ENCODE peak calls at places on chromosomes 6 and 20, in nine cellular contexts. One of them, this sample, is unnamed.

GRCh38 chr6:125945378-125946141 is 11.0 kb upstream of the HINT3 start:
- ATAC-seq in activated CD8-positive, alpha-beta memory T cell treated with anti-CD3 and anti-CD28 coated beads, Interleukin-2, amount 10 ng/mL, durations not matched to agents 7 days and 5 days: no peak
- ATAC-seq in naive thymus-derived CD8-positive, alpha-beta T cell: no peak
- ATAC-seq in CD4-positive, alpha-beta T cell: no peak
- ATAC-seq in lung: peak
- ATAC-seq in upper lobe of left lung: peak
- ATAC-seq in stimulated activated memory B cell treated with anti-CD40 and anti-IgM and Interleukin-4, amounts not matched to agents 10 μg/mL and 1 μg/mL and 100 μg/mL, for 72 hours: no peak
- ATAC-seq in RWPE2: no peak
- ATAC-seq in stimulated activated effector memory CD8-positive, alpha-beta T cell treated with anti-CD3 and anti-CD28 coated beads, Interleukin-12 subunit alpha, Interleukin-12 subunit beta, amount 100 ng/mL, for 72 hours: no peak
- ATAC-seq in this sample: no peak

GRCh38 chr20:49951160-49951559 is 15.0 kb downstream of the RNF114 start:
- ATAC-seq in activated CD8-positive, alpha-beta memory T cell treated with anti-CD3 and anti-CD28 coated beads, Interleukin-2, amount 10 ng/mL, durations not matched to agents 7 days and 5 days: no peak
- ATAC-seq in naive thymus-derived CD8-positive, alpha-beta T cell: no peak
- ATAC-seq in CD4-positive, alpha-beta T cell: no peak
- ATAC-seq in lung: no peak
- ATAC-seq in upper lobe of left lung: no peak
- ATAC-seq in stimulated activated memory B cell treated with anti-CD40 and anti-IgM and Interleukin-4, amounts not matched to agents 10 μg/mL and 1 μg/mL and 100 μg/mL, for 72 hours: no peak
- ATAC-seq in RWPE2: peak
- ATAC-seq in stimulated activated effector memory CD8-positive, alpha-beta T cell treated with anti-CD3 and anti-CD28 coated beads, Interleukin-12 subunit alpha, Interleukin-12 subunit beta, amount 100 ng/mL, for 72 hours: peak
- ATAC-seq in this sample: peak

GRCh38 chr6:108581932-108582500 is 21.3 kb downstream of the FOXO3 start:
- ATAC-seq in activated CD8-positive, alpha-beta memory T cell treated with anti-CD3 and anti-CD28 coated beads, Interleukin-2, amount 10 ng/mL, durations not matched to agents 7 days and 5 days: no peak
- ATAC-seq in naive thymus-derived CD8-positive, alpha-beta T cell: no peak
- ATAC-seq in CD4-positive, alpha-beta T cell: no peak
- ATAC-seq in lung: no peak
- ATAC-seq in upper lobe of left lung: no peak
- ATAC-seq in stimulated activated memory B cell treated with anti-CD40 and anti-IgM and Interleukin-4, amounts not matched to agents 10 μg/mL and 1 μg/mL and 100 μg/mL, for 72 hours: no peak
- ATAC-seq in RWPE2: no peak
- ATAC-seq in stimulated activated effector memory CD8-positive, alpha-beta T cell treated with anti-CD3 and anti-CD28 coated beads, Interleukin-12 subunit alpha, Interleukin-12 subunit beta, amount 100 ng/mL, for 72 hours: no peak
- ATAC-seq in this sample: no peak

GRCh38 chr6:36547646-36548400 is 544 bp upstream of the STK38 start:
- ATAC-seq in activated CD8-positive, alpha-beta memory T cell treated with anti-CD3 and anti-CD28 coated beads, Interleukin-2, amount 10 ng/mL, durations not matched to agents 7 days and 5 days: no peak
- ATAC-seq in naive thymus-derived CD8-positive, alpha-beta T cell: peak
- ATAC-seq in CD4-positive, alpha-beta T cell: peak
- ATAC-seq in lung: no peak
- ATAC-seq in upper lobe of left lung: no peak
- ATAC-seq in stimulated activated memory B cell treated with anti-CD40 and anti-IgM and Interleukin-4, amounts not matched to agents 10 μg/mL and 1 μg/mL and 100 μg/mL, for 72 hours: no peak
- ATAC-seq in RWPE2: no peak
- ATAC-seq in stimulated activated effector memory CD8-positive, alpha-beta T cell treated with anti-CD3 and anti-CD28 coated beads, Interleukin-12 subunit alpha, Interleukin-12 subunit beta, amount 100 ng/mL, for 72 hours: no peak
- ATAC-seq in this sample: no peak

GRCh38 chr6:95431637-95432228 is 145.6 kb upstream of the MANEA start:
- ATAC-seq in activated CD8-positive, alpha-beta memory T cell treated with anti-CD3 and anti-CD28 coated beads, Interleukin-2, amount 10 ng/mL, durations not matched to agents 7 days and 5 days: no peak
- ATAC-seq in naive thymus-derived CD8-positive, alpha-beta T cell: no peak
- ATAC-seq in CD4-positive, alpha-beta T cell: peak
- ATAC-seq in lung: peak
- ATAC-seq in upper lobe of left lung: no peak
- ATAC-seq in stimulated activated memory B cell treated with anti-CD40 and anti-IgM and Interleukin-4, amounts not matched to agents 10 μg/mL and 1 μg/mL and 100 μg/mL, for 72 hours: no peak
- ATAC-seq in RWPE2: no peak
- ATAC-seq in stimulated activated effector memory CD8-positive, alpha-beta T cell treated with anti-CD3 and anti-CD28 coated beads, Interleukin-12 subunit alpha, Interleukin-12 subunit beta, amount 100 ng/mL, for 72 hours: no peak
- ATAC-seq in this sample: no peak

GRCh38 chr6:166615059-166615770 is 11.8 kb downstream of the RPS6KA2 start:
- ATAC-seq in activated CD8-positive, alpha-beta memory T cell treated with anti-CD3 and anti-CD28 coated beads, Interleukin-2, amount 10 ng/mL, durations not matched to agents 7 days and 5 days: no peak
- ATAC-seq in naive thymus-derived CD8-positive, alpha-beta T cell: no peak
- ATAC-seq in CD4-positive, alpha-beta T cell: no peak
- ATAC-seq in lung: peak
- ATAC-seq in upper lobe of left lung: peak
- ATAC-seq in stimulated activated memory B cell treated with anti-CD40 and anti-IgM and Interleukin-4, amounts not matched to agents 10 μg/mL and 1 μg/mL and 100 μg/mL, for 72 hours: no peak
- ATAC-seq in RWPE2: no peak
- ATAC-seq in stimulated activated effector memory CD8-positive, alpha-beta T cell treated with anti-CD3 and anti-CD28 coated beads, Interleukin-12 subunit alpha, Interleukin-12 subunit beta, amount 100 ng/mL, for 72 hours: no peak
- ATAC-seq in this sample: no peak

GRCh38 chr20:6792789-6793188 is 25.3 kb downstream of the BMP2 start:
- ATAC-seq in activated CD8-positive, alpha-beta memory T cell treated with anti-CD3 and anti-CD28 coated beads, Interleukin-2, amount 10 ng/mL, durations not matched to agents 7 days and 5 days: no peak
- ATAC-seq in naive thymus-derived CD8-positive, alpha-beta T cell: no peak
- ATAC-seq in CD4-positive, alpha-beta T cell: no peak
- ATAC-seq in lung: no peak
- ATAC-seq in upper lobe of left lung: no peak
- ATAC-seq in stimulated activated memory B cell treated with anti-CD40 and anti-IgM and Interleukin-4, amounts not matched to agents 10 μg/mL and 1 μg/mL and 100 μg/mL, for 72 hours: peak
- ATAC-seq in RWPE2: no peak
- ATAC-seq in stimulated activated effector memory CD8-positive, alpha-beta T cell treated with anti-CD3 and anti-CD28 coated beads, Interleukin-12 subunit alpha, Interleukin-12 subunit beta, amount 100 ng/mL, for 72 hours: no peak
- ATAC-seq in this sample: no peak

GRCh38 chr6:169638915-169639314 is 62.9 kb downstream of the WDR27 start:
- ATAC-seq in activated CD8-positive, alpha-beta memory T cell treated with anti-CD3 and anti-CD28 coated beads, Interleukin-2, amount 10 ng/mL, durations not matched to agents 7 days and 5 days: no peak
- ATAC-seq in naive thymus-derived CD8-positive, alpha-beta T cell: no peak
- ATAC-seq in CD4-positive, alpha-beta T cell: no peak
- ATAC-seq in lung: no peak
- ATAC-seq in upper lobe of left lung: peak
- ATAC-seq in stimulated activated memory B cell treated with anti-CD40 and anti-IgM and Interleukin-4, amounts not matched to agents 10 μg/mL and 1 μg/mL and 100 μg/mL, for 72 hours: no peak
- ATAC-seq in RWPE2: peak
- ATAC-seq in stimulated activated effector memory CD8-positive, alpha-beta T cell treated with anti-CD3 and anti-CD28 coated beads, Interleukin-12 subunit alpha, Interleukin-12 subunit beta, amount 100 ng/mL, for 72 hours: peak
- ATAC-seq in this sample: no peak

GRCh38 chr6:2222275-2222842 is 23.0 kb downstream of the GMDS start:
- ATAC-seq in activated CD8-positive, alpha-beta memory T cell treated with anti-CD3 and anti-CD28 coated beads, Interleukin-2, amount 10 ng/mL, durations not matched to agents 7 days and 5 days: peak
- ATAC-seq in naive thymus-derived CD8-positive, alpha-beta T cell: no peak
- ATAC-seq in CD4-positive, alpha-beta T cell: no peak
- ATAC-seq in lung: peak
- ATAC-seq in upper lobe of left lung: peak
- ATAC-seq in stimulated activated memory B cell treated with anti-CD40 and anti-IgM and Interleukin-4, amounts not matched to agents 10 μg/mL and 1 μg/mL and 100 μg/mL, for 72 hours: no peak
- ATAC-seq in RWPE2: peak
- ATAC-seq in stimulated activated effector memory CD8-positive, alpha-beta T cell treated with anti-CD3 and anti-CD28 coated beads, Interleukin-12 subunit alpha, Interleukin-12 subunit beta, amount 100 ng/mL, for 72 hours: no peak
- ATAC-seq in this sample: no peak

GRCh38 chr6:31794294-31794865 is 1.2 kb downstream of the VARS1 start:
- ATAC-seq in activated CD8-positive, alpha-beta memory T cell treated with anti-CD3 and anti-CD28 coated beads, Interleukin-2, amount 10 ng/mL, durations not matched to agents 7 days and 5 days: no peak
- ATAC-seq in naive thymus-derived CD8-positive, alpha-beta T cell: no peak
- ATAC-seq in CD4-positive, alpha-beta T cell: no peak
- ATAC-seq in lung: no peak
- ATAC-seq in upper lobe of left lung: no peak
- ATAC-seq in stimulated activated memory B cell treated with anti-CD40 and anti-IgM and Interleukin-4, amounts not matched to agents 10 μg/mL and 1 μg/mL and 100 μg/mL, for 72 hours: no peak
- ATAC-seq in RWPE2: peak
- ATAC-seq in stimulated activated effector memory CD8-positive, alpha-beta T cell treated with anti-CD3 and anti-CD28 coated beads, Interleukin-12 subunit alpha, Interleukin-12 subunit beta, amount 100 ng/mL, for 72 hours: no peak
- ATAC-seq in this sample: no peak

GRCh38 chr20:32858873-32859372 is at the start of gene EFCAB8:
- ATAC-seq in activated CD8-positive, alpha-beta memory T cell treated with anti-CD3 and anti-CD28 coated beads, Interleukin-2, amount 10 ng/mL, durations not matched to agents 7 days and 5 days: no peak
- ATAC-seq in naive thymus-derived CD8-positive, alpha-beta T cell: peak
- ATAC-seq in CD4-positive, alpha-beta T cell: no peak
- ATAC-seq in lung: no peak
- ATAC-seq in upper lobe of left lung: no peak
- ATAC-seq in stimulated activated memory B cell treated with anti-CD40 and anti-IgM and Interleukin-4, amounts not matched to agents 10 μg/mL and 1 μg/mL and 100 μg/mL, for 72 hours: no peak
- ATAC-seq in RWPE2: peak
- ATAC-seq in stimulated activated effector memory CD8-positive, alpha-beta T cell treated with anti-CD3 and anti-CD28 coated beads, Interleukin-12 subunit alpha, Interleukin-12 subunit beta, amount 100 ng/mL, for 72 hours: no peak
- ATAC-seq in this sample: no peak

GRCh38 chr6:90362273-90362672 is 65.6 kb upstream of the BACH2 start:
- ATAC-seq in activated CD8-positive, alpha-beta memory T cell treated with anti-CD3 and anti-CD28 coated beads, Interleukin-2, amount 10 ng/mL, durations not matched to agents 7 days and 5 days: no peak
- ATAC-seq in naive thymus-derived CD8-positive, alpha-beta T cell: no peak
- ATAC-seq in CD4-positive, alpha-beta T cell: no peak
- ATAC-seq in lung: no peak
- ATAC-seq in upper lobe of left lung: peak
- ATAC-seq in stimulated activated memory B cell treated with anti-CD40 and anti-IgM and Interleukin-4, amounts not matched to agents 10 μg/mL and 1 μg/mL and 100 μg/mL, for 72 hours: no peak
- ATAC-seq in RWPE2: peak
- ATAC-seq in stimulated activated effector memory CD8-positive, alpha-beta T cell treated with anti-CD3 and anti-CD28 coated beads, Interleukin-12 subunit alpha, Interleukin-12 subunit beta, amount 100 ng/mL, for 72 hours: no peak
- ATAC-seq in this sample: no peak

GRCh38 chr6:12621766-12622165 is 94.8 kb upstream of the PHACTR1 start:
- ATAC-seq in activated CD8-positive, alpha-beta memory T cell treated with anti-CD3 and anti-CD28 coated beads, Interleukin-2, amount 10 ng/mL, durations not matched to agents 7 days and 5 days: no peak
- ATAC-seq in naive thymus-derived CD8-positive, alpha-beta T cell: no peak
- ATAC-seq in CD4-positive, alpha-beta T cell: no peak
- ATAC-seq in lung: no peak
- ATAC-seq in upper lobe of left lung: peak
- ATAC-seq in stimulated activated memory B cell treated with anti-CD40 and anti-IgM and Interleukin-4, amounts not matched to agents 10 μg/mL and 1 μg/mL and 100 μg/mL, for 72 hours: peak
- ATAC-seq in RWPE2: no peak
- ATAC-seq in stimulated activated effector memory CD8-positive, alpha-beta T cell treated with anti-CD3 and anti-CD28 coated beads, Interleukin-12 subunit alpha, Interleukin-12 subunit beta, amount 100 ng/mL, for 72 hours: no peak
- ATAC-seq in this sample: no peak

GRCh38 chr6:11586574-11586973 is 49.0 kb downstream of the TMEM170B start:
- ATAC-seq in activated CD8-positive, alpha-beta memory T cell treated with anti-CD3 and anti-CD28 coated beads, Interleukin-2, amount 10 ng/mL, durations not matched to agents 7 days and 5 days: no peak
- ATAC-seq in naive thymus-derived CD8-positive, alpha-beta T cell: no peak
- ATAC-seq in CD4-positive, alpha-beta T cell: no peak
- ATAC-seq in lung: no peak
- ATAC-seq in upper lobe of left lung: peak
- ATAC-seq in stimulated activated memory B cell treated with anti-CD40 and anti-IgM and Interleukin-4, amounts not matched to agents 10 μg/mL and 1 μg/mL and 100 μg/mL, for 72 hours: no peak
- ATAC-seq in RWPE2: peak
- ATAC-seq in stimulated activated effector memory CD8-positive, alpha-beta T cell treated with anti-CD3 and anti-CD28 coated beads, Interleukin-12 subunit alpha, Interleukin-12 subunit beta, amount 100 ng/mL, for 72 hours: no peak
- ATAC-seq in this sample: no peak

GRCh38 chr20:11912013-11912663 is 5.6 kb upstream of the BTBD3 start:
- ATAC-seq in activated CD8-positive, alpha-beta memory T cell treated with anti-CD3 and anti-CD28 coated beads, Interleukin-2, amount 10 ng/mL, durations not matched to agents 7 days and 5 days: no peak
- ATAC-seq in naive thymus-derived CD8-positive, alpha-beta T cell: no peak
- ATAC-seq in CD4-positive, alpha-beta T cell: no peak
- ATAC-seq in lung: peak
- ATAC-seq in upper lobe of left lung: peak
- ATAC-seq in stimulated activated memory B cell treated with anti-CD40 and anti-IgM and Interleukin-4, amounts not matched to agents 10 μg/mL and 1 μg/mL and 100 μg/mL, for 72 hours: no peak
- ATAC-seq in RWPE2: no peak
- ATAC-seq in stimulated activated effector memory CD8-positive, alpha-beta T cell treated with anti-CD3 and anti-CD28 coated beads, Interleukin-12 subunit alpha, Interleukin-12 subunit beta, amount 100 ng/mL, for 72 hours: no peak
- ATAC-seq in this sample: no peak

GRCh38 chr20:35490736-35491181 is 35.4 kb downstream of the CEP250 start:
- ATAC-seq in activated CD8-positive, alpha-beta memory T cell treated with anti-CD3 and anti-CD28 coated beads, Interleukin-2, amount 10 ng/mL, durations not matched to agents 7 days and 5 days: peak
- ATAC-seq in naive thymus-derived CD8-positive, alpha-beta T cell: peak
- ATAC-seq in CD4-positive, alpha-beta T cell: peak
- ATAC-seq in lung: peak
- ATAC-seq in upper lobe of left lung: peak
- ATAC-seq in stimulated activated memory B cell treated with anti-CD40 and anti-IgM and Interleukin-4, amounts not matched to agents 10 μg/mL and 1 μg/mL and 100 μg/mL, for 72 hours: peak
- ATAC-seq in RWPE2: peak
- ATAC-seq in stimulated activated effector memory CD8-positive, alpha-beta T cell treated with anti-CD3 and anti-CD28 coated beads, Interleukin-12 subunit alpha, Interleukin-12 subunit beta, amount 100 ng/mL, for 72 hours: peak
- ATAC-seq in this sample: peak

GRCh38 chr6:119986934-119987549 is 637.5 kb upstream of the MAN1A1 start:
- ATAC-seq in activated CD8-positive, alpha-beta memory T cell treated with anti-CD3 and anti-CD28 coated beads, Interleukin-2, amount 10 ng/mL, durations not matched to agents 7 days and 5 days: no peak
- ATAC-seq in naive thymus-derived CD8-positive, alpha-beta T cell: no peak
- ATAC-seq in CD4-positive, alpha-beta T cell: no peak
- ATAC-seq in lung: no peak
- ATAC-seq in upper lobe of left lung: no peak
- ATAC-seq in stimulated activated memory B cell treated with anti-CD40 and anti-IgM and Interleukin-4, amounts not matched to agents 10 μg/mL and 1 μg/mL and 100 μg/mL, for 72 hours: peak
- ATAC-seq in RWPE2: peak
- ATAC-seq in stimulated activated effector memory CD8-positive, alpha-beta T cell treated with anti-CD3 and anti-CD28 coated beads, Interleukin-12 subunit alpha, Interleukin-12 subunit beta, amount 100 ng/mL, for 72 hours: peak
- ATAC-seq in this sample: no peak

GRCh38 chr20:15200139-15200538 is 862.7 kb upstream of the FLRT3 start:
- ATAC-seq in activated CD8-positive, alpha-beta memory T cell treated with anti-CD3 and anti-CD28 coated beads, Interleukin-2, amount 10 ng/mL, durations not matched to agents 7 days and 5 days: no peak
- ATAC-seq in naive thymus-derived CD8-positive, alpha-beta T cell: no peak
- ATAC-seq in CD4-positive, alpha-beta T cell: no peak
- ATAC-seq in lung: no peak
- ATAC-seq in upper lobe of left lung: no peak
- ATAC-seq in stimulated activated memory B cell treated with anti-CD40 and anti-IgM and Interleukin-4, amounts not matched to agents 10 μg/mL and 1 μg/mL and 100 μg/mL, for 72 hours: peak
- ATAC-seq in RWPE2: no peak
- ATAC-seq in stimulated activated effector memory CD8-positive, alpha-beta T cell treated with anti-CD3 and anti-CD28 coated beads, Interleukin-12 subunit alpha, Interleukin-12 subunit beta, amount 100 ng/mL, for 72 hours: peak
- ATAC-seq in this sample: no peak

GRCh38 chr20:21713901-21714296 is 8.4 kb downstream of the PAX1 start:
- ATAC-seq in activated CD8-positive, alpha-beta memory T cell treated with anti-CD3 and anti-CD28 coated beads, Interleukin-2, amount 10 ng/mL, durations not matched to agents 7 days and 5 days: no peak
- ATAC-seq in naive thymus-derived CD8-positive, alpha-beta T cell: no peak
- ATAC-seq in CD4-positive, alpha-beta T cell: no peak
- ATAC-seq in lung: no peak
- ATAC-seq in upper lobe of left lung: no peak
- ATAC-seq in stimulated activated memory B cell treated with anti-CD40 and anti-IgM and Interleukin-4, amounts not matched to agents 10 μg/mL and 1 μg/mL and 100 μg/mL, for 72 hours: no peak
- ATAC-seq in RWPE2: no peak
- ATAC-seq in stimulated activated effector memory CD8-positive, alpha-beta T cell treated with anti-CD3 and anti-CD28 coated beads, Interleukin-12 subunit alpha, Interleukin-12 subunit beta, amount 100 ng/mL, for 72 hours: no peak
- ATAC-seq in this sample: no peak

GRCh38 chr6:21826031-21826430 is 232.5 kb downstream of the SOX4 start:
- ATAC-seq in activated CD8-positive, alpha-beta memory T cell treated with anti-CD3 and anti-CD28 coated beads, Interleukin-2, amount 10 ng/mL, durations not matched to agents 7 days and 5 days: no peak
- ATAC-seq in naive thymus-derived CD8-positive, alpha-beta T cell: no peak
- ATAC-seq in CD4-positive, alpha-beta T cell: no peak
- ATAC-seq in lung: no peak
- ATAC-seq in upper lobe of left lung: no peak
- ATAC-seq in stimulated activated memory B cell treated with anti-CD40 and anti-IgM and Interleukin-4, amounts not matched to agents 10 μg/mL and 1 μg/mL and 100 μg/mL, for 72 hours: no peak
- ATAC-seq in RWPE2: peak
- ATAC-seq in stimulated activated effector memory CD8-positive, alpha-beta T cell treated with anti-CD3 and anti-CD28 coated beads, Interleukin-12 subunit alpha, Interleukin-12 subunit beta, amount 100 ng/mL, for 72 hours: no peak
- ATAC-seq in this sample: no peak

GRCh38 chr6:142828030-142828429 is 116.9 kb downstream of the HIVEP2 start:
- ATAC-seq in activated CD8-positive, alpha-beta memory T cell treated with anti-CD3 and anti-CD28 coated beads, Interleukin-2, amount 10 ng/mL, durations not matched to agents 7 days and 5 days: no peak
- ATAC-seq in naive thymus-derived CD8-positive, alpha-beta T cell: no peak
- ATAC-seq in CD4-positive, alpha-beta T cell: no peak
- ATAC-seq in lung: no peak
- ATAC-seq in upper lobe of left lung: no peak
- ATAC-seq in stimulated activated memory B cell treated with anti-CD40 and anti-IgM and Interleukin-4, amounts not matched to agents 10 μg/mL and 1 μg/mL and 100 μg/mL, for 72 hours: no peak
- ATAC-seq in RWPE2: no peak
- ATAC-seq in stimulated activated effector memory CD8-positive, alpha-beta T cell treated with anti-CD3 and anti-CD28 coated beads, Interleukin-12 subunit alpha, Interleukin-12 subunit beta, amount 100 ng/mL, for 72 hours: no peak
- ATAC-seq in this sample: no peak

GRCh38 chr20:1174787-1175186 is 10.0 kb downstream of the TMEM74B start:
- ATAC-seq in activated CD8-positive, alpha-beta memory T cell treated with anti-CD3 and anti-CD28 coated beads, Interleukin-2, amount 10 ng/mL, durations not matched to agents 7 days and 5 days: no peak
- ATAC-seq in naive thymus-derived CD8-positive, alpha-beta T cell: no peak
- ATAC-seq in CD4-positive, alpha-beta T cell: no peak
- ATAC-seq in lung: no peak
- ATAC-seq in upper lobe of left lung: no peak
- ATAC-seq in stimulated activated memory B cell treated with anti-CD40 and anti-IgM and Interleukin-4, amounts not matched to agents 10 μg/mL and 1 μg/mL and 100 μg/mL, for 72 hours: no peak
- ATAC-seq in RWPE2: no peak
- ATAC-seq in stimulated activated effector memory CD8-positive, alpha-beta T cell treated with anti-CD3 and anti-CD28 coated beads, Interleukin-12 subunit alpha, Interleukin-12 subunit beta, amount 100 ng/mL, for 72 hours: no peak
- ATAC-seq in this sample: no peak

GRCh38 chr6:21327326-21328140 is 266.0 kb upstream of the SOX4 start:
- ATAC-seq in activated CD8-positive, alpha-beta memory T cell treated with anti-CD3 and anti-CD28 coated beads, Interleukin-2, amount 10 ng/mL, durations not matched to agents 7 days and 5 days: no peak
- ATAC-seq in naive thymus-derived CD8-positive, alpha-beta T cell: no peak
- ATAC-seq in CD4-positive, alpha-beta T cell: no peak
- ATAC-seq in lung: no peak
- ATAC-seq in upper lobe of left lung: no peak
- ATAC-seq in stimulated activated memory B cell treated with anti-CD40 and anti-IgM and Interleukin-4, amounts not matched to agents 10 μg/mL and 1 μg/mL and 100 μg/mL, for 72 hours: no peak
- ATAC-seq in RWPE2: no peak
- ATAC-seq in stimulated activated effector memory CD8-positive, alpha-beta T cell treated with anti-CD3 and anti-CD28 coated beads, Interleukin-12 subunit alpha, Interleukin-12 subunit beta, amount 100 ng/mL, for 72 hours: no peak
- ATAC-seq in this sample: no peak

GRCh38 chr6:3227363-3228045 is at the start of gene TUBB2B:
- ATAC-seq in activated CD8-positive, alpha-beta memory T cell treated with anti-CD3 and anti-CD28 coated beads, Interleukin-2, amount 10 ng/mL, durations not matched to agents 7 days and 5 days: no peak
- ATAC-seq in naive thymus-derived CD8-positive, alpha-beta T cell: peak
- ATAC-seq in CD4-positive, alpha-beta T cell: peak
- ATAC-seq in lung: no peak
- ATAC-seq in upper lobe of left lung: peak
- ATAC-seq in stimulated activated memory B cell treated with anti-CD40 and anti-IgM and Interleukin-4, amounts not matched to agents 10 μg/mL and 1 μg/mL and 100 μg/mL, for 72 hours: peak
- ATAC-seq in RWPE2: peak
- ATAC-seq in stimulated activated effector memory CD8-positive, alpha-beta T cell treated with anti-CD3 and anti-CD28 coated beads, Interleukin-12 subunit alpha, Interleukin-12 subunit beta, amount 100 ng/mL, for 72 hours: peak
- ATAC-seq in this sample: no peak

GRCh38 chr6:56525976-56526375 is 116.7 kb downstream of the DST start:
- ATAC-seq in activated CD8-positive, alpha-beta memory T cell treated with anti-CD3 and anti-CD28 coated beads, Interleukin-2, amount 10 ng/mL, durations not matched to agents 7 days and 5 days: no peak
- ATAC-seq in naive thymus-derived CD8-positive, alpha-beta T cell: no peak
- ATAC-seq in CD4-positive, alpha-beta T cell: no peak
- ATAC-seq in lung: no peak
- ATAC-seq in upper lobe of left lung: no peak
- ATAC-seq in stimulated activated memory B cell treated with anti-CD40 and anti-IgM and Interleukin-4, amounts not matched to agents 10 μg/mL and 1 μg/mL and 100 μg/mL, for 72 hours: no peak
- ATAC-seq in RWPE2: no peak
- ATAC-seq in stimulated activated effector memory CD8-positive, alpha-beta T cell treated with anti-CD3 and anti-CD28 coated beads, Interleukin-12 subunit alpha, Interleukin-12 subunit beta, amount 100 ng/mL, for 72 hours: no peak
- ATAC-seq in this sample: no peak

GRCh38 chr20:60113024-60113724 is 155.0 kb downstream of the CDH26 start:
- ATAC-seq in activated CD8-positive, alpha-beta memory T cell treated with anti-CD3 and anti-CD28 coated beads, Interleukin-2, amount 10 ng/mL, durations not matched to agents 7 days and 5 days: no peak
- ATAC-seq in naive thymus-derived CD8-positive, alpha-beta T cell: no peak
- ATAC-seq in CD4-positive, alpha-beta T cell: no peak
- ATAC-seq in lung: peak
- ATAC-seq in upper lobe of left lung: peak
- ATAC-seq in stimulated activated memory B cell treated with anti-CD40 and anti-IgM and Interleukin-4, amounts not matched to agents 10 μg/mL and 1 μg/mL and 100 μg/mL, for 72 hours: peak
- ATAC-seq in RWPE2: peak
- ATAC-seq in stimulated activated effector memory CD8-positive, alpha-beta T cell treated with anti-CD3 and anti-CD28 coated beads, Interleukin-12 subunit alpha, Interleukin-12 subunit beta, amount 100 ng/mL, for 72 hours: no peak
- ATAC-seq in this sample: no peak

GRCh38 chr6:56758120-56758519 is 115.4 kb upstream of the DST start:
- ATAC-seq in activated CD8-positive, alpha-beta memory T cell treated with anti-CD3 and anti-CD28 coated beads, Interleukin-2, amount 10 ng/mL, durations not matched to agents 7 days and 5 days: no peak
- ATAC-seq in naive thymus-derived CD8-positive, alpha-beta T cell: no peak
- ATAC-seq in CD4-positive, alpha-beta T cell: no peak
- ATAC-seq in lung: no peak
- ATAC-seq in upper lobe of left lung: peak
- ATAC-seq in stimulated activated memory B cell treated with anti-CD40 and anti-IgM and Interleukin-4, amounts not matched to agents 10 μg/mL and 1 μg/mL and 100 μg/mL, for 72 hours: no peak
- ATAC-seq in RWPE2: no peak
- ATAC-seq in stimulated activated effector memory CD8-positive, alpha-beta T cell treated with anti-CD3 and anti-CD28 coated beads, Interleukin-12 subunit alpha, Interleukin-12 subunit beta, amount 100 ng/mL, for 72 hours: no peak
- ATAC-seq in this sample: no peak

GRCh38 chr20:24543741-24544140 is 74.3 kb downstream of the SYNDIG1 start:
- ATAC-seq in activated CD8-positive, alpha-beta memory T cell treated with anti-CD3 and anti-CD28 coated beads, Interleukin-2, amount 10 ng/mL, durations not matched to agents 7 days and 5 days: no peak
- ATAC-seq in naive thymus-derived CD8-positive, alpha-beta T cell: no peak
- ATAC-seq in CD4-positive, alpha-beta T cell: no peak
- ATAC-seq in lung: no peak
- ATAC-seq in upper lobe of left lung: no peak
- ATAC-seq in stimulated activated memory B cell treated with anti-CD40 and anti-IgM and Interleukin-4, amounts not matched to agents 10 μg/mL and 1 μg/mL and 100 μg/mL, for 72 hours: no peak
- ATAC-seq in RWPE2: no peak
- ATAC-seq in stimulated activated effector memory CD8-positive, alpha-beta T cell treated with anti-CD3 and anti-CD28 coated beads, Interleukin-12 subunit alpha, Interleukin-12 subunit beta, amount 100 ng/mL, for 72 hours: no peak
- ATAC-seq in this sample: no peak

GRCh38 chr20:11229772-11230171 is 556.0 kb upstream of the JAG1 start:
- ATAC-seq in activated CD8-positive, alpha-beta memory T cell treated with anti-CD3 and anti-CD28 coated beads, Interleukin-2, amount 10 ng/mL, durations not matched to agents 7 days and 5 days: no peak
- ATAC-seq in naive thymus-derived CD8-positive, alpha-beta T cell: no peak
- ATAC-seq in CD4-positive, alpha-beta T cell: no peak
- ATAC-seq in lung: peak
- ATAC-seq in upper lobe of left lung: peak
- ATAC-seq in stimulated activated memory B cell treated with anti-CD40 and anti-IgM and Interleukin-4, amounts not matched to agents 10 μg/mL and 1 μg/mL and 100 μg/mL, for 72 hours: no peak
- ATAC-seq in RWPE2: peak
- ATAC-seq in stimulated activated effector memory CD8-positive, alpha-beta T cell treated with anti-CD3 and anti-CD28 coated beads, Interleukin-12 subunit alpha, Interleukin-12 subunit beta, amount 100 ng/mL, for 72 hours: no peak
- ATAC-seq in this sample: no peak

GRCh38 chr6:9197726-9198125 is 762.4 kb upstream of the SLC35B3 start:
- ATAC-seq in activated CD8-positive, alpha-beta memory T cell treated with anti-CD3 and anti-CD28 coated beads, Interleukin-2, amount 10 ng/mL, durations not matched to agents 7 days and 5 days: no peak
- ATAC-seq in naive thymus-derived CD8-positive, alpha-beta T cell: no peak
- ATAC-seq in CD4-positive, alpha-beta T cell: no peak
- ATAC-seq in lung: no peak
- ATAC-seq in upper lobe of left lung: no peak
- ATAC-seq in stimulated activated memory B cell treated with anti-CD40 and anti-IgM and Interleukin-4, amounts not matched to agents 10 μg/mL and 1 μg/mL and 100 μg/mL, for 72 hours: no peak
- ATAC-seq in RWPE2: peak
- ATAC-seq in stimulated activated effector memory CD8-positive, alpha-beta T cell treated with anti-CD3 and anti-CD28 coated beads, Interleukin-12 subunit alpha, Interleukin-12 subunit beta, amount 100 ng/mL, for 72 hours: no peak
- ATAC-seq in this sample: no peak

GRCh38 chr20:49248301-49248700 is 29.1 kb downstream of the DDX27 start:
- ATAC-seq in activated CD8-positive, alpha-beta memory T cell treated with anti-CD3 and anti-CD28 coated beads, Interleukin-2, amount 10 ng/mL, durations not matched to agents 7 days and 5 days: no peak
- ATAC-seq in naive thymus-derived CD8-positive, alpha-beta T cell: no peak
- ATAC-seq in CD4-positive, alpha-beta T cell: no peak
- ATAC-seq in lung: no peak
- ATAC-seq in upper lobe of left lung: no peak
- ATAC-seq in stimulated activated memory B cell treated with anti-CD40 and anti-IgM and Interleukin-4, amounts not matched to agents 10 μg/mL and 1 μg/mL and 100 μg/mL, for 72 hours: no peak
- ATAC-seq in RWPE2: no peak
- ATAC-seq in stimulated activated effector memory CD8-positive, alpha-beta T cell treated with anti-CD3 and anti-CD28 coated beads, Interleukin-12 subunit alpha, Interleukin-12 subunit beta, amount 100 ng/mL, for 72 hours: peak
- ATAC-seq in this sample: no peak